ENCODE peak calls at places on chromosomes 6 and 20, in eight cellular contexts. G is tibial nerve; E is stimulated activated CD4-positive, alpha-beta T cell treated with anti-CD3 and anti-CD28 coated beads, Interleukin-12 subunit alpha, Interleukin-12 subunit beta, amount 100 ng/mL, for 4 hours; V is left cardiac atrium; Y is A673; X is RCC 7860; O is progenitor cell of endocrine pancreas; J is transverse colon. H is an unnamed sample.

GRCh38 chr6:150766201-150766997 is 99.1 kb upstream of the MTHFD1L start:
- DNase-seq in O (no peak), X (no peak), J (no peak), Y (peak), E (no peak), G (no peak), V (peak), H (no peak)

GRCh38 chr6:128586095-128586494 is 65.7 kb upstream of the PTPRK start:
- DNase-seq in Y (no peak), X (no peak), G (no peak), E (no peak), J (no peak), O (no peak), V (no peak), H (no peak)

GRCh38 chr6:101402618-101403002 is 9.1 kb downstream of the GRIK2 start:
- DNase-seq in J (no peak), O (no peak), G (no peak), V (peak), E (no peak), X (no peak), Y (no peak), H (no peak)

GRCh38 chr6:157997893-157998608 is 16.4 kb downstream of the SYNJ2 start:
- DNase-seq in G (no peak), V (peak), O (no peak), J (no peak), Y (no peak), X (no peak), E (no peak), H (no peak)

GRCh38 chr20:22490287-22491187 is 93.8 kb downstream of the FOXA2 start:
- DNase-seq in J (peak), V (peak), G (no peak), X (peak), Y (no peak), E (no peak), O (peak), H (no peak)

GRCh38 chr20:44081888-44082287 is 105.1 kb downstream of the JPH2 start:
- DNase-seq in V (no peak), J (no peak), E (no peak), G (no peak), X (no peak), Y (no peak), O (no peak), H (no peak)

GRCh38 chr20:10398834-10399369 is 35.1 kb downstream of the MKKS start:
- DNase-seq in V (no peak), J (no peak), Y (no peak), G (no peak), O (no peak), X (no peak), E (no peak), H (no peak)

GRCh38 chr20:44438782-44439181 is 36.9 kb upstream of the TTPAL start:
- DNase-seq in G (no peak), Y (no peak), E (no peak), J (no peak), V (no peak), O (no peak), X (no peak), H (no peak)

GRCh38 chr20:23233341-23233740 is 117.2 kb upstream of the NXT1 start:
- DNase-seq in G (no peak), J (no peak), V (no peak), E (no peak), O (no peak), Y (no peak), X (no peak), H (no peak)